ENCODE peak calls at places on chromosomes 3 and 15, in five cellular contexts. X, C, P, T and L are unnamed samples.

GRCh38 chr15:68528891-68529290 is 49.9 kb upstream of the CORO2B start:
- DNase-seq in X (no peak), C (no peak), P (no peak), T (peak; percentile 89), L (no peak)

GRCh38 chr15:38877471-38877870 is 312.9 kb upstream of the RASGRP1 start:
- DNase-seq in X (no peak), C (no peak), P (no peak), T (no peak), L (no peak)

GRCh38 chr15:96064351-96064756 is 266.1 kb upstream of the NR2F2 start:
- DNase-seq in X (no peak), C (no peak), P (no peak), T (peak; percentile 65), L (no peak)

GRCh38 chr3:46348811-46349482 is 5.0 kb upstream of the CCR2 start:
- DNase-seq in X (no peak), C (no peak), P (no peak), T (no peak), L (no peak)

GRCh38 chr15:92958105-92958504 is 58.0 kb downstream of the CHD2 start:
- DNase-seq in X (no peak), C (no peak), P (no peak), T (peak; percentile 34), L (no peak)

GRCh38 chr3:65907232-65908130 is 131.2 kb downstream of the MAGI1 start:
- DNase-seq in X (no peak), C (no peak), P (no peak), T (no peak), L (no peak)

GRCh38 chr3:175914785-175915184 is 1055.7 kb downstream of the NAALADL2 start:
- DNase-seq in X (no peak), C (no peak), P (no peak), T (peak; percentile 1), L (no peak)

GRCh38 chr15:35293353-35294130 is 208.4 kb upstream of the NANOGP8 start:
- DNase-seq in X (no peak), C (no peak), P (no peak), T (peak; percentile 57), L (peak; percentile 69)

GRCh38 chr15:52124270-52124878 is 11.8 kb upstream of the BCL2L10 start:
- DNase-seq in X (no peak), C (no peak), P (no peak), T (peak; percentile 30), L (no peak)

GRCh38 chr15:70672081-70672480 is 91.3 kb downstream of the UACA start:
- DNase-seq in X (no peak), C (no peak), P (no peak), T (no peak), L (no peak)

GRCh38 chr3:162034368-162034767 is 537.8 kb downstream of the OTOL1 start:
- DNase-seq in X (no peak), C (no peak), P (no peak), T (peak; percentile 0), L (peak; percentile 9)

GRCh38 chr3:30691249-30691880 is 85.0 kb downstream of the TGFBR2 start:
- DNase-seq in X (no peak), C (no peak), P (peak; percentile 38), T (no peak), L (no peak)

GRCh38 chr3:66499881-66500574 is 794 bp downstream of the LRIG1 start:
- DNase-seq in X (peak; percentile 90), C (peak; percentile 80), P (peak; percentile 79), T (peak; percentile 20), L (no peak)

GRCh38 chr15:74461847-74462511 is 1.0 kb upstream of the UBL7 start:
- DNase-seq in X (no peak), C (no peak), P (no peak), T (no peak), L (no peak)

GRCh38 chr15:84001037-84001436 is 234.5 kb upstream of the GOLGA6L4 start:
- DNase-seq in X (no peak), C (no peak), P (no peak), T (no peak), L (no peak)

GRCh38 chr3:180630360-180630759 is 28.4 kb downstream of the TTC14 start:
- DNase-seq in X (no peak), C (no peak), P (no peak), T (no peak), L (no peak)

GRCh38 chr3:8793242-8793641 is 23.8 kb upstream of the OXTR start:
- DNase-seq in X (no peak), C (no peak), P (no peak), T (peak; percentile 20), L (peak; percentile 73)

GRCh38 chr3:11050666-11051323 is 58.2 kb downstream of the SLC6A1 start:
- DNase-seq in X (no peak), C (no peak), P (no peak), T (no peak), L (no peak)

GRCh38 chr15:25890532-25890931 is 27.4 kb upstream of the ATP10A start:
- DNase-seq in X (no peak), C (no peak), P (no peak), T (no peak), L (no peak)

GRCh38 chr3:129795596-129795995 is 97.9 kb downstream of the TMCC1 start:
- DNase-seq in X (no peak), C (no peak), P (no peak), T (no peak), L (peak; percentile 84)

GRCh38 chr3:49013738-49014660 is 4.4 kb downstream of the DALRD3 start:
- DNase-seq in X (no peak), C (no peak), P (peak; percentile 83), T (peak; percentile 47), L (no peak)

GRCh38 chr15:50164458-50164857 is 17.5 kb upstream of the SLC27A2 start:
- DNase-seq in X (no peak), C (no peak), P (no peak), T (peak; percentile 33), L (no peak)

GRCh38 chr3:138494607-138494929 is 60.2 kb downstream of the ESYT3 start:
- DNase-seq in X (no peak), C (no peak), P (no peak), T (no peak), L (no peak)

GRCh38 chr3:34260266-34260990 is 462.0 kb downstream of the PDCD6IP start:
- DNase-seq in X (no peak), C (no peak), P (no peak), T (peak; percentile 55), L (peak; percentile 19)

GRCh38 chr15:95972136-95972553 is 358.4 kb upstream of the NR2F2 start:
- DNase-seq in X (no peak), C (no peak), P (no peak), T (peak; percentile 91), L (no peak)

GRCh38 chr3:19432679-19433078 is 284.4 kb downstream of the KCNH8 start:
- DNase-seq in X (no peak), C (no peak), P (no peak), T (no peak), L (no peak)

GRCh38 chr3:121295966-121296365 is 249.8 kb downstream of the POLQ start:
- DNase-seq in X (no peak), C (no peak), P (no peak), T (no peak), L (no peak)

GRCh38 chr3:20837676-20838302 is 651.8 kb upstream of the SGO1 start:
- DNase-seq in X (no peak), C (no peak), P (no peak), T (no peak), L (no peak)

GRCh38 chr15:73633991-73634495 is 854 bp upstream of the NPTN start:
- DNase-seq in X (no peak), C (no peak), P (no peak), T (peak; percentile 90), L (peak; percentile 85)

GRCh38 chr15:45539680-45540079 is 17.1 kb upstream of the SLC30A4 start:
- DNase-seq in X (no peak), C (no peak), P (no peak), T (no peak), L (no peak)

GRCh38 chr15:57667171-57667924 is 39.2 kb upstream of the POLR2M start:
- DNase-seq in X (no peak), C (no peak), P (no peak), T (peak; percentile 82), L (peak; percentile 55)

GRCh38 chr15:41218851-41219250 is 11.7 kb downstream of the EXD1 start:
- DNase-seq in X (no peak), C (no peak), P (no peak), T (no peak), L (no peak)

GRCh38 chr3:153927107-153927506 is 194.1 kb upstream of the ARHGEF26 start:
- DNase-seq in X (no peak), C (no peak), P (no peak), T (peak; percentile 83), L (peak; percentile 31)

GRCh38 chr15:63442080-63442479 is 60.4 kb upstream of the CA12 start:
- DNase-seq in X (no peak), C (no peak), P (no peak), T (no peak), L (no peak)
- H3K36me3 ChIP-seq in X (no peaks in the 10 kb centered on the region), C (no peaks in the 10 kb centered on the region), P (no peaks in the 10 kb centered on the region), T (no peaks in the 10 kb centered on the region), L (no peaks in the 10 kb centered on the region)

GRCh38 chr15:78387678-78388077 is 47.5 kb downstream of the CRABP1 start:
- DNase-seq in X (no peak), C (no peak), P (no peak), T (no peak), L (no peak)
- H3K4me3 ChIP-seq in X (no peak overlapping the region), C (no peak overlapping the region), P (no peak overlapping the region), T (no peak overlapping the region), L (no peak overlapping the region)

GRCh38 chr3:172803489-172803888 is 53.0 kb downstream of the ECT2 start:
- DNase-seq in X (no peak), C (no peak), P (no peak), T (no peak), L (no peak)
- H3K36me3 ChIP-seq in X (no peaks in the 10 kb centered on the region), C (no peaks in the 10 kb centered on the region), P (no peaks in the 10 kb centered on the region), T (no peaks in the 10 kb centered on the region), L (peaks cover 1% of the 10 kb centered on the region)

GRCh38 chr15:55770808-55771207 is 27.9 kb upstream of the PRTG start:
- DNase-seq in X (no peak), C (no peak), P (no peak), T (peak; percentile 14), L (no peak)

GRCh38 chr15:55780292-55780691 is 37.3 kb upstream of the PRTG start:
- DNase-seq in X (no peak), C (no peak), P (no peak), T (no peak), L (no peak)

GRCh38 chr15:55778932-55779331 is 36.0 kb upstream of the PRTG start:
- DNase-seq in X (no peak), C (no peak), P (no peak), T (no peak), L (no peak)

GRCh38 chr15:55774113-55774970 is 31.4 kb upstream of the PRTG start:
- DNase-seq in X (no peak), C (no peak), P (no peak), T (peak; percentile 40), L (no peak)

DNA sequence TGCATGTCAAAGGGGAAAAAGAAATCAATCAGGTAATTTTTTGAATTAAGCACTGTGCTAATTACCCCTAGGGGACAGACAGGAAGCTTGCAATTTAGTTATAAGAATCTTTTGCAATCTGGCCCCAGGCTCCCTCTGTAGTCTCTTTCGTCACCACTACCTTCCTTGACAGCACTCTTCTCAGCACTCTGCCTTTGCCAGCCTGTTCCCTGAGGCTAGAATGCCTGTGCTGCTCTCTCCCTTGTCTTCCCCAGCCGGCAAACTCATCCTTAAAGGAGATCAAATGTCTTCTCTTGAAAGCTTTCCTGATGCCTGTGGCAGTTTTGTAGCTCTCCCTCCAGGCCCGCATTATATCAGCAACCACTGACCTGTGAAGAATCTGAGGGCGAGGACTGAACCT is 32.4 kb upstream of the PRTG start:
- DNase-seq in X (no peak), C (no peak), P (no peak), T (no peak), L (no peak)
- H3K4me3 ChIP-seq in X (no peak overlapping the region), C (no peak overlapping the region), P (no peak overlapping the region), T (no peak overlapping the region), L (no peak overlapping the region)